ENCODE peak calls at places on chromosomes 3 and 15, in six cellular contexts. Y, P, W, O, L and A are unnamed samples.

GRCh38 chr3:193943200-193943599 is 192.7 kb upstream of the HES1 start:
- DNase-seq in Y (no peak), P (no peak), W (no peak), O (no peak), L (peak), A (no peak)

GRCh38 chr15:68610825-68611224 is 32.0 kb downstream of the CORO2B start:
- DNase-seq in Y (no peak), P (no peak), W (no peak), O (no peak), L (no peak), A (no peak)

GRCh38 chr3:107271787-107272387 is 105.4 kb upstream of the CCDC54 start:
- DNase-seq in Y (peak), P (peak), W (peak), O (peak), L (no peak), A (no peak)

GRCh38 chr3:4741404-4742307 is 237.6 kb upstream of the BHLHE40 start:
- DNase-seq in Y (peak), P (peak), W (no peak), O (no peak), L (no peak), A (no peak)

GRCh38 chr15:97547381-97547780 is 413.1 kb upstream of the ARRDC4 start:
- DNase-seq in Y (no peak), P (peak), W (peak), O (no peak), L (no peak), A (no peak)

GRCh38 chr15:63408514-63408913 is 26.9 kb upstream of the CA12 start:
- DNase-seq in Y (no peak), P (no peak), W (no peak), O (no peak), L (no peak), A (no peak)

GRCh38 chr3:194905696-194906095 is 220.0 kb downstream of the FAM43A start:
- DNase-seq in Y (peak), P (no peak), W (no peak), O (no peak), L (no peak), A (no peak)

GRCh38 chr3:109136533-109136932 is at the start of gene C3orf85:
- DNase-seq in Y (no peak), P (no peak), W (no peak), O (no peak), L (no peak), A (no peak)

GRCh38 chr15:81095690-81096365 is 38.2 kb upstream of the CFAP161 start:
- DNase-seq in Y (no peak), P (no peak), W (no peak), O (no peak), L (no peak), A (no peak)

GRCh38 chr15:94232107-94232506 is 746 bp downstream of the MCTP2 start:
- DNase-seq in Y (peak), P (no peak), W (no peak), O (no peak), L (no peak), A (no peak)

GRCh38 chr3:196192036-196193001 is 18.9 kb downstream of the ZDHHC19 start:
- DNase-seq in Y (no peak), P (no peak), W (no peak), O (no peak), L (peak), A (peak)

GRCh38 chr15:76913737-76914136 is 8.6 kb upstream of the SCAPER start:
- DNase-seq in Y (no peak), P (no peak), W (no peak), O (no peak), L (no peak), A (no peak)

GRCh38 chr15:44082558-44083151 is 112.4 kb downstream of the FRMD5 start:
- DNase-seq in Y (no peak), P (no peak), W (no peak), O (no peak), L (no peak), A (no peak)

GRCh38 chr15:91549581-91549980 is 303.9 kb upstream of the SLCO3A1 start:
- DNase-seq in Y (no peak), P (peak), W (no peak), O (no peak), L (no peak), A (no peak)

GRCh38 chr3:149442845-149443544 is 31.5 kb upstream of the TM4SF4 start:
- DNase-seq in Y (peak), P (peak), W (no peak), O (no peak), L (no peak), A (no peak)